ENCODE peak calls at places on chromosomes 2 and 18, in four cellular contexts. One of them, this sample, is unnamed.

GRCh38 chr2:132383956-132384355 is 32.6 kb upstream of the GPR39 start:
- DNase-seq in CD4-positive, alpha-beta T cell: no peak
- DNase-seq in AG09309: no peak
- DNase-seq in A549: no peak
- DNase-seq in this sample: no peak

GRCh38 chr2:14601070-14601770 is 31.3 kb upstream of the LRATD1 start:
- DNase-seq in AG09309: no peak
- DNase-seq in CD4-positive, alpha-beta T cell: no peak
- DNase-seq in A549: no peak
- DNase-seq in this sample: no peak

GRCh38 chr2:109091526-109091925 is 37.5 kb upstream of the SH3RF3 start:
- DNase-seq in CD4-positive, alpha-beta T cell: no peak
- DNase-seq in A549: no peak
- DNase-seq in AG09309: no peak
- DNase-seq in this sample: no peak

GRCh38 chr2:241551998-241552737 is 6.4 kb upstream of the BOK start:
- DNase-seq in CD4-positive, alpha-beta T cell: no peak
- DNase-seq in A549: no peak
- DNase-seq in AG09309: no peak
- DNase-seq in this sample: no peak

GRCh38 chr18:61322265-61322873 is 10.9 kb upstream of the CDH20 start:
- DNase-seq in AG09309: no peak
- DNase-seq in CD4-positive, alpha-beta T cell: no peak
- DNase-seq in A549: peak
- DNase-seq in this sample: no peak

GRCh38 chr2:37671013-37671815 is at the start of gene CDC42EP3:
- DNase-seq in CD4-positive, alpha-beta T cell: peak
- DNase-seq in AG09309: no peak
- DNase-seq in A549: peak
- DNase-seq in this sample: no peak

GRCh38 chr18:31241900-31242409 is 76.0 kb upstream of the DSG1 start:
- DNase-seq in AG09309: no peak
- DNase-seq in CD4-positive, alpha-beta T cell: no peak
- DNase-seq in A549: peak
- DNase-seq in this sample: no peak

GRCh38 chr2:13056259-13056843 is 339.6 kb downstream of the TRIB2 start:
- DNase-seq in AG09309: no peak
- DNase-seq in A549: no peak
- DNase-seq in CD4-positive, alpha-beta T cell: no peak
- DNase-seq in this sample: no peak

GRCh38 chr2:97662895-97663625 is 784 bp downstream of the ACTR1B start:
- DNase-seq in AG09309: peak
- DNase-seq in CD4-positive, alpha-beta T cell: peak
- DNase-seq in A549: peak
- DNase-seq in this sample: peak

GRCh38 chr2:69113627-69114026 is 100.6 kb downstream of the ANTXR1 start:
- DNase-seq in CD4-positive, alpha-beta T cell: no peak
- DNase-seq in AG09309: no peak
- DNase-seq in A549: no peak
- DNase-seq in this sample: no peak

GRCh38 chr2:105405291-105405690 is 6.4 kb upstream of the FHL2 start:
- DNase-seq in CD4-positive, alpha-beta T cell: no peak
- DNase-seq in A549: no peak
- DNase-seq in AG09309: no peak
- DNase-seq in this sample: no peak

GRCh38 chr2:218962859-218963492 is 3.5 kb downstream of the CDK5R2 start:
- DNase-seq in AG09309: no peak
- DNase-seq in A549: peak
- DNase-seq in CD4-positive, alpha-beta T cell: peak
- DNase-seq in this sample: no peak

GRCh38 chr2:8009010-8009597 is 672.8 kb upstream of the ID2 start:
- DNase-seq in CD4-positive, alpha-beta T cell: no peak
- DNase-seq in AG09309: no peak
- DNase-seq in A549: no peak
- DNase-seq in this sample: no peak

GRCh38 chr18:21996261-21996892 is 173.0 kb upstream of the GATA6 start:
- DNase-seq in CD4-positive, alpha-beta T cell: no peak
- DNase-seq in A549: no peak
- DNase-seq in AG09309: no peak
- DNase-seq in this sample: no peak

GRCh38 chr2:136171223-136171622 is 53.3 kb upstream of the CXCR4 start:
- DNase-seq in CD4-positive, alpha-beta T cell: no peak
- DNase-seq in AG09309: no peak
- DNase-seq in A549: no peak
- DNase-seq in this sample: no peak
- TF ChIP-seq CTCF in CD4-positive, alpha-beta T cell: no peak
- TF ChIP-seq CTCF in AG09309: no peak
- TF ChIP-seq CTCF in A549: no peak
- TF ChIP-seq CTCF in this sample: no peak

GRCh38 chr2:15874854-15875776 is 65.2 kb upstream of the MYCN start:
- DNase-seq in AG09309: no peak
- DNase-seq in CD4-positive, alpha-beta T cell: no peak
- DNase-seq in A549: no peak
- DNase-seq in this sample: no peak
- TF ChIP-seq CTCF in AG09309: no peak
- TF ChIP-seq CTCF in CD4-positive, alpha-beta T cell: no peak
- TF ChIP-seq CTCF in A549: no peak
- TF ChIP-seq CTCF in this sample: no peak

DNA sequence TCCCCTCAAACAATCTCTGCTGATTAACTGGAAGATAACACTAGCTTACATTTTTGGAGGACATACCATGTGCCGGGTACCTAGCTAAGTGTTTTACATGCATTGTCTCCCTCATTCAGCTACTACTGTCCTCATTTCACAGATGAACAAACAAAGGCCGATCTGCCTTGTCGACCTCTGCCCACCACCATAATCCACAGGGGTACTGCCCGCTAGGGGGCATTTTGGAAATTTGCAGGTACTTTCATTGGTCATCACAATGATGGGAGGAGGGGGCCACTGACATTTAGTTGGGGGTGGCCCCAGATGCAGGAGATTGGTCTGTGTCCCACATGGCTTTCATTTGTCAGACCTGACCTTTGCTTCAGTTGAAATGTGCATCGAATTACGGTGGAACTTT is 3.9 kb upstream of the TMEM163 start:
- DNase-seq in AG09309: no peak
- DNase-seq in CD4-positive, alpha-beta T cell: no peak
- DNase-seq in A549: no peak
- DNase-seq in this sample: no peak
- TF ChIP-seq CTCF in AG09309: peak
- TF ChIP-seq CTCF in CD4-positive, alpha-beta T cell: no peak
- TF ChIP-seq CTCF in A549: peak
- TF ChIP-seq CTCF in this sample: peak

GRCh38 chr2:41400057-41400665 is 647.7 kb upstream of the PKDCC start:
- DNase-seq in CD4-positive, alpha-beta T cell: no peak
- DNase-seq in AG09309: no peak
- DNase-seq in A549: peak
- DNase-seq in this sample: no peak
- TF ChIP-seq CTCF in CD4-positive, alpha-beta T cell: no peak
- TF ChIP-seq CTCF in AG09309: no peak
- TF ChIP-seq CTCF in A549: peak
- TF ChIP-seq CTCF in this sample: peak